ENCODE peak calls at places on chromosomes 2 and 18, in ten cellular contexts. One of them, this sample, is unnamed.

GRCh38 chr18:40413160-40413559 is 1541.9 kb upstream of the PIK3C3 start:
- DNase-seq in left ventricle myocardium superior: no peak
- DNase-seq in transverse colon: peak
- DNase-seq in endothelial cell: peak
- DNase-seq in germinal center: no peak
- DNase-seq in CD8-positive, alpha-beta T cell: no peak
- DNase-seq in effector CD4-positive, alpha-beta T cell: no peak
- DNase-seq in iPS-NIHi11: peak
- DNase-seq in posterior cingulate gyrus: peak
- DNase-seq in AG09309: no peak
- DNase-seq in this sample: peak

GRCh38 chr18:23838801-23839366 is 149.6 kb downstream of the LAMA3 start:
- DNase-seq in left ventricle myocardium superior: no peak
- DNase-seq in transverse colon: no peak
- DNase-seq in endothelial cell: no peak
- DNase-seq in germinal center: no peak
- DNase-seq in CD8-positive, alpha-beta T cell: no peak
- DNase-seq in effector CD4-positive, alpha-beta T cell: no peak
- DNase-seq in iPS-NIHi11: no peak
- DNase-seq in posterior cingulate gyrus: no peak
- DNase-seq in AG09309: no peak
- DNase-seq in this sample: no peak

GRCh38 chr2:176117162-176117822 is 714 bp downstream of the HOXD10 start:
- DNase-seq in left ventricle myocardium superior: no peak
- DNase-seq in transverse colon: no peak
- DNase-seq in endothelial cell: no peak
- DNase-seq in germinal center: no peak
- DNase-seq in CD8-positive, alpha-beta T cell: no peak
- DNase-seq in effector CD4-positive, alpha-beta T cell: no peak
- DNase-seq in iPS-NIHi11: no peak
- DNase-seq in posterior cingulate gyrus: no peak
- DNase-seq in AG09309: no peak
- DNase-seq in this sample: no peak

GRCh38 chr2:161418275-161418714 is 2.2 kb downstream of the TBR1 start:
- DNase-seq in left ventricle myocardium superior: no peak
- DNase-seq in transverse colon: no peak
- DNase-seq in endothelial cell: no peak
- DNase-seq in germinal center: no peak
- DNase-seq in CD8-positive, alpha-beta T cell: no peak
- DNase-seq in effector CD4-positive, alpha-beta T cell: no peak
- DNase-seq in iPS-NIHi11: no peak
- DNase-seq in posterior cingulate gyrus: no peak
- DNase-seq in AG09309: no peak
- DNase-seq in this sample: no peak

GRCh38 chr2:222448806-222449205 is 24.5 kb downstream of the SGPP2 start:
- DNase-seq in left ventricle myocardium superior: peak
- DNase-seq in transverse colon: peak
- DNase-seq in endothelial cell: no peak
- DNase-seq in germinal center: no peak
- DNase-seq in CD8-positive, alpha-beta T cell: no peak
- DNase-seq in effector CD4-positive, alpha-beta T cell: no peak
- DNase-seq in iPS-NIHi11: no peak
- DNase-seq in posterior cingulate gyrus: no peak
- DNase-seq in AG09309: no peak
- DNase-seq in this sample: no peak

GRCh38 chr18:45402485-45403056 is 212.7 kb upstream of the SLC14A2 start:
- DNase-seq in left ventricle myocardium superior: no peak
- DNase-seq in transverse colon: peak
- DNase-seq in endothelial cell: no peak
- DNase-seq in germinal center: no peak
- DNase-seq in CD8-positive, alpha-beta T cell: no peak
- DNase-seq in effector CD4-positive, alpha-beta T cell: no peak
- DNase-seq in iPS-NIHi11: no peak
- DNase-seq in posterior cingulate gyrus: no peak
- DNase-seq in AG09309: no peak
- DNase-seq in this sample: no peak

GRCh38 chr2:127410871-127411396 is 7.3 kb upstream of the PROC start:
- DNase-seq in left ventricle myocardium superior: no peak
- DNase-seq in transverse colon: no peak
- DNase-seq in endothelial cell: no peak
- DNase-seq in germinal center: no peak
- DNase-seq in CD8-positive, alpha-beta T cell: no peak
- DNase-seq in effector CD4-positive, alpha-beta T cell: no peak
- DNase-seq in iPS-NIHi11: no peak
- DNase-seq in posterior cingulate gyrus: no peak
- DNase-seq in AG09309: peak
- DNase-seq in this sample: peak

GRCh38 chr2:27291865-27292264 is 9.6 kb downstream of the TRIM54 start:
- DNase-seq in left ventricle myocardium superior: no peak
- DNase-seq in transverse colon: no peak
- DNase-seq in endothelial cell: no peak
- DNase-seq in germinal center: peak
- DNase-seq in CD8-positive, alpha-beta T cell: no peak
- DNase-seq in effector CD4-positive, alpha-beta T cell: no peak
- DNase-seq in iPS-NIHi11: peak
- DNase-seq in posterior cingulate gyrus: no peak
- DNase-seq in AG09309: no peak
- DNase-seq in this sample: no peak

GRCh38 chr2:133082034-133082433 is 412.0 kb upstream of the LYPD1 start:
- DNase-seq in left ventricle myocardium superior: no peak
- DNase-seq in transverse colon: no peak
- DNase-seq in endothelial cell: no peak
- DNase-seq in germinal center: no peak
- DNase-seq in CD8-positive, alpha-beta T cell: no peak
- DNase-seq in effector CD4-positive, alpha-beta T cell: no peak
- DNase-seq in iPS-NIHi11: no peak
- DNase-seq in posterior cingulate gyrus: no peak
- DNase-seq in AG09309: no peak
- DNase-seq in this sample: no peak

This sample was measured in testis.